ENCODE peak calls at places on chromosomes 6 and 20, in six cellular contexts. T, U, P, E, M and D are unnamed samples.

GRCh38 chr20:20366896-20367680 is 816 bp upstream of the INSM1 start:
- DNase-seq in M (no peak), U (peak; percentile 36), E (no peak), T (no peak), P (no peak), D (no peak)

GRCh38 chr6:125974214-125974866 is 12.0 kb upstream of the TRMT11 start:
- DNase-seq in P (no peak), M (no peak), T (no peak), E (no peak), U (peak; percentile 34), D (no peak)

GRCh38 chr6:135250751-135251356 is 69.7 kb downstream of the MYB start:
- DNase-seq in T (no peak), E (no peak), P (no peak), U (no peak), M (no peak), D (no peak)

GRCh38 chr6:133108377-133108776 is 132.8 kb upstream of the EYA4 start:
- DNase-seq in E (no peak), T (no peak), P (no peak), U (peak; percentile 41), M (no peak), D (no peak)

GRCh38 chr6:15152720-15153119 is 93.1 kb upstream of the JARID2 start:
- DNase-seq in U (no peak), M (no peak), T (no peak), E (no peak), P (no peak), D (no peak)

GRCh38 chr6:6995328-6995727 is 112.4 kb upstream of the RREB1 start:
- DNase-seq in T (no peak), P (no peak), M (no peak), E (no peak), U (no peak), D (no peak)

GRCh38 chr6:133906050-133906449 is 17.1 kb downstream of the TCF21 start:
- DNase-seq in T (no peak), E (no peak), M (no peak), U (no peak), P (no peak), D (no peak)

GRCh38 chr6:76840025-76840745 is 623.1 kb downstream of the HTR1B start:
- DNase-seq in T (no peak), E (no peak), M (no peak), U (no peak), P (no peak), D (no peak)

GRCh38 chr20:64077876-64078551 is 1.3 kb downstream of the RGS19 start:
- DNase-seq in U (no peak), E (peak; percentile 69), P (no peak), M (no peak), T (no peak), D (no peak)

GRCh38 chr20:11822116-11822794 is 95.4 kb upstream of the BTBD3 start:
- DNase-seq in T (no peak), M (no peak), U (no peak), E (no peak), P (no peak), D (no peak)

GRCh38 chr6:169905041-169905807 is 153.8 kb downstream of the ERMARD start:
- DNase-seq in E (no peak), P (no peak), T (no peak), U (no peak), M (peak; percentile 26), D (no peak)

GRCh38 chr20:32571566-32571965 is 13.6 kb downstream of the NOL4L start:
- DNase-seq in P (no peak), M (no peak), T (no peak), U (no peak), E (no peak), D (no peak)

GRCh38 chr20:23655551-23656211 is 17.9 kb upstream of the CST3 start:
- DNase-seq in T (peak; percentile 92), M (peak; percentile 69), P (no peak), E (peak; percentile 82), U (no peak), D (no peak)

GRCh38 chr20:17568972-17569471 is 853 bp upstream of the DSTN start:
- DNase-seq in M (peak; percentile 92), U (peak; percentile 81), P (peak; percentile 90), T (peak; percentile 96), E (peak; percentile 87), D (peak; percentile 92)

GRCh38 chr6:44115866-44116265 is 11.4 kb downstream of the MRPL14 start:
- DNase-seq in M (no peak), U (no peak), E (no peak), T (no peak), P (no peak), D (no peak)

GRCh38 chr6:2938632-2939083 is 32.7 kb downstream of the SERPINB6 start:
- DNase-seq in P (no peak), M (no peak), E (no peak), U (no peak), T (no peak), D (no peak)

GRCh38 chr20:41046716-41047115 is 18.1 kb downstream of the TOP1 start:
- DNase-seq in U (no peak), M (no peak), P (no peak), T (no peak), E (no peak), D (no peak)

GRCh38 chr6:98487612-98488011 is 346.8 kb upstream of the POU3F2 start:
- DNase-seq in M (no peak), U (no peak), E (peak; percentile 31), T (no peak), P (no peak), D (no peak)

GRCh38 chr6:150228067-150228733 is 85.4 kb downstream of the PPP1R14C start:
- DNase-seq in P (no peak), M (no peak), U (no peak), T (no peak), E (no peak), D (no peak)

GRCh38 chr6:49806145-49806544 is 19.1 kb upstream of the PGK2 start:
- DNase-seq in E (no peak), T (no peak), U (no peak), M (no peak), P (no peak), D (no peak)

GRCh38 chr6:113361014-113361645 is 496.0 kb upstream of the MARCKS start:
- DNase-seq in M (no peak), T (no peak), E (no peak), U (no peak), P (no peak), D (no peak)
- H3K4me1 ChIP-seq in M (no peaks in the 10 kb centered on the region), T (peaks cover 10% of the 10 kb centered on the region), E (no peaks in the 10 kb centered on the region), U (peaks cover 19% of the 10 kb centered on the region), P (no peaks in the 10 kb centered on the region), D (no peaks in the 10 kb centered on the region)

GRCh38 chr6:41702089-41702745 is 33.2 kb downstream of the TFEB start:
- DNase-seq in P (no peak), M (no peak), U (no peak), E (no peak), T (no peak), D (no peak)

GRCh38 chr6:41704656-41705328 is 30.6 kb downstream of the TFEB start:
- DNase-seq in E (no peak), U (no peak), P (no peak), T (no peak), M (no peak), D (no peak)

GRCh38 chr6:41705329-41705995 is 29.9 kb downstream of the TFEB start:
- DNase-seq in U (no peak), E (no peak), P (no peak), M (no peak), T (no peak), D (no peak)

GRCh38 chr6:41702771-41703494 is 32.5 kb downstream of the TFEB start:
- DNase-seq in T (no peak), M (no peak), U (no peak), P (no peak), E (no peak), D (no peak)

GRCh38 chr6:41704028-41704427 is 31.4 kb downstream of the TFEB start:
- DNase-seq in T (no peak), P (no peak), E (no peak), M (no peak), U (no peak), D (no peak)
- H3K4me3 ChIP-seq in T (no peak overlapping the region), P (no peak overlapping the region), E (no peak overlapping the region), M (no peak overlapping the region), U (no peak overlapping the region), D (no peak overlapping the region)

GRCh38 chr6:30219244-30219643 is 6.0 kb upstream of the TRIM26 start:
- DNase-seq in U (peak; percentile 72), M (peak; percentile 37), P (peak; percentile 43), T (no peak), E (no peak), D (no peak)
- TF ChIP-seq CTCF in U (peak; percentile 90), M (peak; percentile 73), P (peak; percentile 52), T (peak; percentile 87), E (peak; percentile 56), D (peak; percentile 56)

DNA sequence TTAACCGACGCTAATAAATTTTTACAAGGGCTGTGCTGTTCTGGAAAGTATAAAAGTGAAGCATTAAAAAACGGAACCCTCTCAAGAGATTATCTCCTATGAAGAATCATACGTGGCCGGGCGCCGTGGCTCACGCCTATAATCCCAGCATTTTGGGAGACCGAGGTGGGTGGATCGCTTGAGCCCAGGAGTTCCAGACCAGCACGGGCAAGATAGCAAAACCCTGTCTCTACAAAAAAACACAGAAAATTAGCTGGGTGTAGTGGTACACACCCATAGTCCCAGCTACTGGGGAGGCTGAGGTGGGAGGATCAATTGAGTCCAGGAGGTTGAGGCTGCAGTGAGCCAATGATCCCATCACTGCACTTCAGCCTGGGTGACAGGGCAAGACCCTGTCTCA is 83.4 kb downstream of the GMPR start:
- DNase-seq in T (no peak), U (no peak), M (no peak), E (no peak), P (no peak), D (no peak)
- H3K4me1 ChIP-seq in T (peaks cover 58% of the 10 kb centered on the region), U (peaks cover 13% of the 10 kb centered on the region), M (peaks cover 71% of the 10 kb centered on the region), E (peaks cover 58% of the 10 kb centered on the region), P (peaks cover 11% of the 10 kb centered on the region), D (peaks cover 12% of the 10 kb centered on the region)

GRCh38 chr6:167734662-167735497 is 91.8 kb upstream of the AFDN start:
- DNase-seq in U (no peak), P (no peak), M (no peak), E (no peak), T (no peak), D (no peak)

GRCh38 chr6:167730441-167730840 is 96.3 kb upstream of the AFDN start:
- DNase-seq in U (no peak), M (no peak), E (no peak), T (no peak), P (no peak), D (no peak)

GRCh38 chr6:167733740-167734661 is 92.7 kb upstream of the AFDN start:
- DNase-seq in P (peak; percentile 57), E (no peak), M (peak; percentile 75), T (no peak), U (no peak), D (peak; percentile 87)

GRCh38 chr6:167731216-167731615 is 95.5 kb upstream of the AFDN start:
- DNase-seq in P (no peak), U (no peak), E (no peak), T (no peak), M (no peak), D (no peak)

GRCh38 chr6:167731731-167732422 is 94.8 kb upstream of the AFDN start:
- DNase-seq in U (no peak), E (no peak), P (no peak), T (no peak), M (no peak), D (no peak)
- H3K4me3 ChIP-seq in U (no peak overlapping the region), E (no peak overlapping the region), P (no peak overlapping the region), T (no peak overlapping the region), M (no peak overlapping the region), D (peak overlapping the region; percentile 28)

GRCh38 chr20:51326241-51326819 is 216.2 kb downstream of the NFATC2 start:
- DNase-seq in T (no peak), M (no peak), E (no peak), P (peak; percentile 50), U (peak; percentile 52), D (no peak)
- TF ChIP-seq CTCF in T (peak; percentile 54), M (peak; percentile 33), E (no peak), P (peak; percentile 55), U (peak; percentile 52), D (peak; percentile 42)